ENCODE peak calls at places on chromosomes 4 and X, in eight cellular contexts. V is uterus; I is HepG2; K is AG09309; R is lung; O is endothelial cell; D is CD8-positive, alpha-beta T cell; P is cardiac fibroblast. G is an unnamed sample.

GRCh38 chrX:28189011-28189410 is 207.8 kb upstream of the DCAF8L1 start:
- DNase-seq in V (no peak), I (no peak), K (no peak), R (no peak), O (no peak), D (no peak), P (peak), G (no peak)

GRCh38 chr4:113849771-113850170 is 88.2 kb upstream of the CAMK2D start:
- DNase-seq in V (peak), I (no peak), K (no peak), R (peak), O (no peak), D (no peak), P (peak), G (no peak)

GRCh38 chr4:104826171-104826570 is 320.5 kb upstream of the TET2 start:
- DNase-seq in V (no peak), I (no peak), K (no peak), R (no peak), O (no peak), D (no peak), P (no peak), G (no peak)

GRCh38 chr4:26284536-26284935 is 36.3 kb upstream of the RBPJ start:
- DNase-seq in V (no peak), I (no peak), K (no peak), R (no peak), O (no peak), D (no peak), P (no peak), G (no peak)

GRCh38 chr4:76067652-76068286 is 6.7 kb upstream of the ART3 start:
- DNase-seq in V (peak), I (peak), K (peak), R (peak), O (peak), D (peak), P (peak), G (peak)

GRCh38 chr4:60981534-60981933 is 218.6 kb upstream of the ADGRL3 start:
- DNase-seq in V (no peak), I (no peak), K (no peak), R (no peak), O (no peak), D (no peak), P (no peak), G (no peak)

GRCh38 chr4:120926358-120927025 is 4.0 kb upstream of the PRDM5 start:
- DNase-seq in V (no peak), I (no peak), K (no peak), R (no peak), O (no peak), D (no peak), P (no peak), G (no peak)

GRCh38 chrX:95945528-95945927 is 739.1 kb upstream of the DIAPH2 start:
- DNase-seq in V (no peak), I (no peak), K (no peak), R (no peak), O (no peak), D (no peak), P (peak), G (no peak)

GRCh38 chr4:75542824-75543223 is 13.0 kb upstream of the ODAPH start:
- DNase-seq in V (no peak), I (no peak), K (peak), R (no peak), O (no peak), D (no peak), P (peak), G (no peak)

GRCh38 chrX:31268359-31268758 is 196.5 kb upstream of the FTHL17 start:
- DNase-seq in V (no peak), I (peak), K (no peak), R (no peak), O (no peak), D (no peak), P (no peak), G (no peak)

GRCh38 chr4:91754716-91755115 is 549.0 kb upstream of the GRID2 start:
- DNase-seq in V (no peak), I (no peak), K (no peak), R (no peak), O (no peak), D (no peak), P (no peak), G (no peak)

GRCh38 chr4:14646831-14647230 is 355.4 kb upstream of the CPEB2 start:
- DNase-seq in V (no peak), I (no peak), K (no peak), R (no peak), O (no peak), D (no peak), P (peak), G (no peak)

GRCh38 chr4:26907731-26908599 is 47.3 kb downstream of the STIM2 start:
- DNase-seq in V (no peak), I (no peak), K (no peak), R (no peak), O (no peak), D (no peak), P (peak), G (no peak)

GRCh38 chrX:70436380-70436779 is 8.3 kb upstream of the DLG3 start:
- DNase-seq in V (no peak), I (no peak), K (no peak), R (no peak), O (peak), D (no peak), P (peak), G (no peak)

GRCh38 chrX:70973221-70973620 is 42.3 kb upstream of the SLC7A3 start:
- DNase-seq in V (no peak), I (no peak), K (no peak), R (no peak), O (no peak), D (no peak), P (peak), G (no peak)

GRCh38 chrX:99371976-99372595 is 1038.0 kb downstream of the PCDH19 start:
- DNase-seq in V (no peak), I (no peak), K (no peak), R (no peak), O (no peak), D (no peak), P (no peak), G (no peak)

GRCh38 chrX:78658851-78659744 is at the start of gene RTL3:
- DNase-seq in V (no peak), I (no peak), K (peak), R (no peak), O (no peak), D (no peak), P (peak), G (no peak)

GRCh38 chrX:14448406-14448805 is 80.9 kb upstream of the GLRA2 start:
- DNase-seq in V (no peak), I (no peak), K (no peak), R (no peak), O (no peak), D (no peak), P (no peak), G (no peak)

GRCh38 chrX:54482839-54483593 is 13.0 kb downstream of the FGD1 start:
- DNase-seq in V (peak), I (no peak), K (no peak), R (no peak), O (peak), D (no peak), P (no peak), G (no peak)

GRCh38 chr4:1356181-1356998 is 9.4 kb downstream of the UVSSA start:
- DNase-seq in V (peak), I (peak), K (no peak), R (peak), O (peak), D (no peak), P (peak), G (no peak)

GRCh38 chrX:17638731-17639130 is 98.6 kb upstream of the SCML1 start:
- DNase-seq in V (no peak), I (no peak), K (no peak), R (no peak), O (no peak), D (no peak), P (no peak), G (no peak)

GRCh38 chr4:15893967-15894366 is 44.6 kb downstream of the FGFBP1 start:
- DNase-seq in V (no peak), I (no peak), K (peak), R (peak), O (no peak), D (no peak), P (peak), G (no peak)

GRCh38 chrX:106670631-106671030 is 55.9 kb upstream of the RNF128 start:
- DNase-seq in V (no peak), I (no peak), K (no peak), R (no peak), O (no peak), D (no peak), P (peak), G (no peak)

GRCh38 chr4:183097251-183098079 is 1.6 kb upstream of the WWC2 start:
- DNase-seq in V (peak), I (no peak), K (no peak), R (no peak), O (peak), D (no peak), P (no peak), G (no peak)

GRCh38 chr4:185275501-185275900 is 66.1 kb downstream of the SNX25 start:
- DNase-seq in V (no peak), I (no peak), K (no peak), R (no peak), O (no peak), D (no peak), P (no peak), G (no peak)

GRCh38 chr4:152460488-152460887 is 75.4 kb downstream of the FBXW7 start:
- DNase-seq in V (no peak), I (peak), K (peak), R (no peak), O (no peak), D (no peak), P (peak), G (no peak)
- TF ChIP-seq CTCF in V (no peak), I (peak), K (peak), R (no peak), O (no peak), D (no peak), P (peak), G (no peak)

GRCh38 chr4:112113786-112114185 is 31.5 kb upstream of the FAM241A start:
- DNase-seq in V (no peak), I (no peak), K (no peak), R (no peak), O (no peak), D (no peak), P (no peak), G (no peak)
- TF ChIP-seq CTCF in V (no peak), I (no peak), K (no peak), R (no peak), O (no peak), D (no peak), P (no peak), G (no peak)

DNA sequence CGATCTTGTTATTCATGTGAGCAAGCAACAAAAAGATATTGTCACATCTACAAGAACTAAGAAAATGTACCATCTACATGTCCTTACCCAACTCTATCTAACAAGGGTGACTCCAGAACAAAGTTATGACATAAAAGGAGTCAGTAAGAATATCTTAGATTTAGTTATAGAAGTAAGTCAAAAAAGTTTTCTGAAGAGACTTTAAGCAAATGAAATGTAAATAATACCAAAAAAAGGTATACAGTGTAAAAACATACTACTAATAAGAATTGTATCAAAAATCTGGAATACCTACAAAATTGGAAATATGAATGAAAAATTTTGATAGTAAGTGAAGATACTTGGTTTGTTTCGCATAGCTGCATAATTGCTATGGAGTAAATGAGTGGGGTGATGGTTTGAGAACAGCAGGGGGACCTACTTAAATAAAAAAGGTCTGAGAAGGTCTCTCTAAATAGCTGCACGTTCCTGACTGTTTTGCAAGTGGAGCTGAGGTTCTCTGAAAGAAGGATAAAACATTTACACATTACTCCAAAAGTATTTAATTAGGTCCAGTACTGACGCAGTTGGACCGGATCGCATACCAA is 51.0 kb upstream of the ENPP6 start:
- DNase-seq in V (no peak), I (no peak), K (no peak), R (no peak), O (no peak), D (no peak), P (no peak), G (no peak)
- TF ChIP-seq CTCF in V (no peak), I (peak), K (no peak), R (no peak), O (no peak), D (no peak), P (no peak), G (no peak)

GRCh38 chr4:54683616-54684346 is 26.0 kb downstream of the KIT start:
- DNase-seq in V (no peak), I (peak), K (no peak), R (no peak), O (peak), D (no peak), P (peak), G (no peak)
- TF ChIP-seq CTCF in V (no peak), I (peak), K (peak), R (peak), O (peak), D (peak), P (peak), G (no peak)

GRCh38 chrX:42615161-42615563 is 162.8 kb downstream of the PPP1R2C start:
- DNase-seq in V (no peak), I (no peak), K (no peak), R (no peak), O (no peak), D (no peak), P (no peak), G (no peak)
- TF ChIP-seq CTCF in V (no peak), I (peak), K (peak), R (no peak), O (no peak), D (no peak), P (no peak), G (no peak)

GRCh38 chr4:24550773-24551172 is 33.6 kb downstream of the DHX15 start:
- DNase-seq in V (no peak), I (no peak), K (no peak), R (no peak), O (no peak), D (no peak), P (no peak), G (no peak)

GRCh38 chr4:24547979-24548378 is 36.4 kb downstream of the DHX15 start:
- DNase-seq in V (no peak), I (no peak), K (no peak), R (no peak), O (no peak), D (no peak), P (no peak), G (no peak)

GRCh38 chr4:24557036-24558022 is 27.0 kb downstream of the DHX15 start:
- DNase-seq in V (no peak), I (no peak), K (no peak), R (no peak), O (no peak), D (no peak), P (peak), G (no peak)

DNA sequence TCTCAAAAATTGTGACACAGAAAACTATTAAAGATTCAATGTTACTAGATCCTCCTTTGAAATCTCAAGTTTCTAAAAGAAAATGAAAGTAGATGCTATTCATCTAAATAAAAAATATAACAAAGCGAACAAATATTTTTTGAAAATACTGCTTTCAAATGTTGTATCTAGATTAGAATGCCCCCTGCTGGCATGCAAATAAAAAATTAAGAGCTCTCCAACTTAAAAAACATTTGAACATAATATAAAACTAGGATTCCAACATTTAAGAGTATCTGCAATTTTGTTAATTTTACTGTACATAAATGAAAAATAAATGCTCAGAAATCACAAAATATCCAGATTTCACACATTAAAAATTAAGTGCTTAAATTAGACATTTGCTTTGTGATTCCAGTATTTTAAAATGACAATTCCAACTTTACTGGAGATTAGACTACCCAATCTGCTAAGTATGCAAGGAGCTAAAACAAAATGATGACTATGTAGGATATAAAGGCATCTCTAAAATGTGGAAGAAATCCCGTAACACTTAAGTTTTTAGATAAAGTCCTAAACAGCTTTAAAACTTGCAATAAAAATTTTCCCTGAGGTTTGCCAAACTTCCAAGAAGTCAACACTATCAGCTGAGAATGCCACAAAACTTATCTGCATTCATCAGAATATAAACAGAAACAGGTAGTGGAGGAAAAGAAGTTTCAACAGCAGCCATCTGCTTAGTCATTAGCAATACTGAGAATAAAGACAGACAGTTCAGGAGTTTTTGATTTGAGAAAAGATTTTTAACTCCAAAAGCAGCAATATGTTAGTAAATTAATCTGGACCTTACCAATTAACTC is 32.6 kb downstream of the DHX15 start:
- DNase-seq in V (no peak), I (no peak), K (peak), R (no peak), O (no peak), D (no peak), P (peak), G (no peak)
- TF ChIP-seq CTCF in V (peak), I (peak), K (peak), R (no peak), O (peak), D (peak), P (peak), G (peak)

DNA sequence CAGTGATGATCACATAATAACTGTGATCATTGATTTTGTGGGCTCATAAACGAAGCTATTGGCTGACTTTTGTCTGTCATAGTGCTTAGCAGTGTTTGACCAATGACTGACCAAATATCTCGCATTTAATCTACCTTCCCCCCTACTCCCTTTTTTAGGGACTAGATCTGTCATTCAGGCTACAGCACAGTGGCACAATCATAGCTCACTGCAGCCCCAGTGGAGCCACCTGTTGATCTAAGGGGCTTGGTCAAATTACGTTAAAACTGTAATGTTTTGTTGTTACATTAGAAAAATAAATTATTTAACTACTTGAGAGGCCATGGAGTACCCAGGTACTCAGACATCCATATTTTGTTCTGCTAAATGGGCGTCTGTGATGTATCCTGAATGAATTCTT is 1.5 kb downstream of the FUNDC2 start:
- DNase-seq in V (no peak), I (no peak), K (no peak), R (no peak), O (no peak), D (no peak), P (no peak), G (no peak)
- TF ChIP-seq CTCF in V (no peak), I (peak), K (no peak), R (no peak), O (no peak), D (no peak), P (no peak), G (no peak)

G was measured in gastrocnemius medialis.